ENCODE peak calls at places on chromosomes 5 and 9, in seven cellular contexts. W, V, U, K, M, S and L are unnamed samples.

GRCh38 chr9:83327323-83327722 is 210.9 kb downstream of the FRMD3 start:
- DNase-seq in M (no peak), K (no peak), S (no peak), U (no peak), V (no peak), W (no peak), L (no peak)

GRCh38 chr9:77751341-77752091 is 103.4 kb upstream of the GNA14 start:
- DNase-seq in U (peak), W (no peak), S (no peak), M (no peak), K (peak), V (peak), L (no peak)

GRCh38 chr9:121607434-121608248 is 43.8 kb upstream of the DAB2IP start:
- DNase-seq in S (peak), U (peak), V (no peak), W (no peak), M (no peak), K (no peak), L (no peak)

GRCh38 chr9:100340224-100340623 is 12.5 kb downstream of the TEX10 start:
- DNase-seq in K (no peak), W (no peak), U (no peak), V (no peak), M (no peak), S (no peak), L (no peak)

GRCh38 chr9:27701664-27702063 is 128.4 kb upstream of the C9orf72 start:
- DNase-seq in W (no peak), U (peak), M (no peak), K (no peak), S (no peak), V (peak), L (no peak)

GRCh38 chr5:68243251-68243650 is 27.7 kb downstream of the PIK3R1 start:
- DNase-seq in K (no peak), U (no peak), W (no peak), S (no peak), V (no peak), M (no peak), L (no peak)

GRCh38 chr5:103375863-103376591 is 117.5 kb downstream of the MACIR start:
- DNase-seq in V (no peak), W (no peak), K (no peak), M (no peak), U (peak), S (no peak), L (no peak)

GRCh38 chr9:18611946-18612345 is 138.0 kb downstream of the ADAMTSL1 start:
- DNase-seq in S (no peak), U (no peak), W (no peak), K (no peak), V (peak), M (no peak), L (no peak)

GRCh38 chr5:148482697-148483462 is 99.1 kb downstream of the FBXO38 start:
- DNase-seq in V (peak), S (no peak), U (peak), M (peak), W (peak), K (peak), L (no peak)

GRCh38 chr9:105244274-105244995 is at the start of gene SLC44A1:
- DNase-seq in S (peak), W (peak), V (peak), K (peak), U (peak), M (peak), L (peak)

GRCh38 chr5:150511641-150512367 is 3.9 kb downstream of the NDST1 start:
- DNase-seq in W (no peak), V (no peak), K (peak), M (no peak), S (no peak), U (peak), L (peak)

GRCh38 chr5:169219351-169219750 is 81.6 kb downstream of the SLIT3 start:
- DNase-seq in U (no peak), W (no peak), M (no peak), S (no peak), V (no peak), K (no peak), L (no peak)

GRCh38 chr9:121059998-121060636 is 10.0 kb upstream of the C5 start:
- DNase-seq in W (no peak), V (peak), U (peak), M (peak), K (peak), S (no peak), L (peak)

GRCh38 chr5:148790545-148791333 is 35.7 kb upstream of the ADRB2 start:
- DNase-seq in W (no peak), S (no peak), M (no peak), V (no peak), K (no peak), U (peak), L (peak)

GRCh38 chr5:124881333-124881732 is 134.9 kb upstream of the ZNF608 start:
- DNase-seq in S (no peak), K (peak), V (no peak), M (no peak), U (no peak), W (no peak), L (no peak)

GRCh38 chr5:126809932-126810331 is 33.0 kb downstream of the LMNB1 start:
- DNase-seq in U (no peak), S (no peak), V (no peak), W (no peak), K (no peak), M (no peak), L (no peak)

GRCh38 chr9:108869092-108869725 is 7.1 kb downstream of the ACTL7A start:
- DNase-seq in M (no peak), V (no peak), S (no peak), K (no peak), U (peak), W (no peak), L (no peak)

GRCh38 chr9:130908129-130908877 is 11.7 kb upstream of the QRFP start:
- DNase-seq in K (no peak), W (no peak), S (no peak), V (no peak), U (no peak), M (no peak), L (no peak)

GRCh38 chr9:37036237-37037136 is 2.4 kb upstream of the PAX5 start:
- DNase-seq in W (no peak), M (no peak), U (peak), K (peak), S (no peak), V (no peak), L (no peak)

GRCh38 chr5:81207009-81207408 is 26.1 kb upstream of the CKMT2 start:
- DNase-seq in K (no peak), U (no peak), S (no peak), W (no peak), M (no peak), V (no peak), L (no peak)

GRCh38 chr5:123035950-123036390 is 555 bp downstream of the PPIC start:
- DNase-seq in M (no peak), K (peak), W (no peak), S (peak), V (no peak), U (peak), L (no peak)

GRCh38 chr9:133094842-133095393 is 26.1 kb downstream of the RALGDS start:
- DNase-seq in V (no peak), M (no peak), S (no peak), K (no peak), W (no peak), U (no peak), L (no peak)

GRCh38 chr9:117979914-117980313 is 275.7 kb downstream of the TLR4 start:
- DNase-seq in W (no peak), K (no peak), S (no peak), U (no peak), M (no peak), V (no peak), L (no peak)

GRCh38 chr9:33614001-33614687 is 90.1 kb downstream of the ANKRD18B start:
- DNase-seq in W (no peak), K (no peak), M (no peak), U (no peak), V (no peak), S (no peak), L (no peak)

GRCh38 chr5:57111993-57112392 is 61.9 kb upstream of the GPBP1 start:
- DNase-seq in S (no peak), M (no peak), K (peak), U (no peak), W (no peak), V (no peak), L (no peak)

GRCh38 chr5:1526681-1527131 is 2.9 kb upstream of the LPCAT1 start:
- DNase-seq in U (no peak), K (peak), V (no peak), M (no peak), S (peak), W (no peak), L (no peak)

GRCh38 chr5:34886718-34887117 is 28.6 kb downstream of the RAD1 start:
- DNase-seq in V (no peak), S (no peak), U (no peak), K (no peak), M (no peak), W (no peak), L (no peak)

GRCh38 chr9:133347515-133347984 is 381 bp downstream of the MED22 start:
- DNase-seq in K (peak), S (no peak), V (no peak), U (peak), W (no peak), M (peak), L (no peak)

GRCh38 chr9:23825143-23825531 is 903 bp downstream of the ELAVL2 start:
- DNase-seq in V (no peak), W (no peak), U (no peak), K (no peak), S (no peak), M (no peak), L (no peak)

GRCh38 chr9:109447329-109448076 is 50.6 kb downstream of the PTPN3 start:
- DNase-seq in U (no peak), K (no peak), M (no peak), V (no peak), S (no peak), W (no peak), L (no peak)

GRCh38 chr5:174010365-174010764 is 21.4 kb downstream of the C5orf47 start:
- DNase-seq in K (no peak), U (no peak), M (no peak), W (no peak), V (no peak), S (no peak), L (no peak)
- H3K27ac ChIP-seq in K (no peak), U (no peak), M (no peak), W (no peak), V (no peak), S (no peak), L (no peak)

DNA sequence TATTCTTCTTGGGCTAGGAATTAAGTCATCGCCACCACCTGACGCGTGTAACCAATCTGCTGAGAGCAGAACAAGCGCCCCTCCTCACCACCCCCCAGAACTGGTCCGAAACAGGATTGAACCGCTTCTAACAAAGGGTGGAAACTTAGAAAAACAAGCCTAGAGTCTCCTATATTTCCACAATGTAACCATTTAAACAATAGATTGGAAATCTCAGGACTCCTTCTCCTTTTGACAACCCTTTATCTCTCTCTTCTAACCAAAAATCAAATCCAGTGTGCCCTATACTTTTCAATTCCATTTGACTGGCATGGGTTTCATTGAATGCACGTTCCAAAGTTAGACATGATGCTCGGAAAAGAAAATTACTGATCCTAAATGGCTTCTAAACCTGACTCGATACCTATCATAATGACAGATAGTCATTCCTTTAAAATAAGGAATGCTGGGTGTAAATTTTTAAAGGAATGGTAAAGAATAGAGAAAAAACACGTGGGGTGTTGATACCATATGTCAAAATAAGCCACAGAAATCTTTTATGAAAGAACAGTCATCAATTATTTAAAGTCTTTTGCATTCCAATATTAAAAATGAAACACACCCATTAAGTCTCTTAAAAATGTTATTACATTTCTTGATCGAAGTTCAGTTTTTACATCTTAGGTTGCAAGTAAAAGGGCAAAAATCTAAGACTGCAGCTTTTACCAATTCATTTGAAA is 1.2 kb downstream of the ARRDC3 start:
- DNase-seq in V (no peak), U (peak), S (peak), W (peak), K (peak), M (peak), L (peak)
- H3K27ac ChIP-seq in V (peak), U (peak), S (peak), W (peak), K (peak), M (peak), L (peak)

GRCh38 chr9:92762196-92762595 is 2.4 kb downstream of the BICD2 start:
- DNase-seq in V (no peak), M (no peak), W (no peak), U (no peak), K (no peak), S (no peak), L (no peak)

GRCh38 chr9:92761686-92762085 is 2.9 kb downstream of the BICD2 start:
- DNase-seq in K (no peak), W (no peak), M (no peak), S (no peak), U (no peak), V (no peak), L (no peak)

GRCh38 chr9:92763721-92764380 is 782 bp downstream of the BICD2 start:
- DNase-seq in W (peak), U (no peak), K (no peak), V (no peak), M (peak), S (no peak), L (no peak)

GRCh38 chr9:92764381-92764987 is at the start of gene BICD2:
- DNase-seq in V (no peak), W (no peak), M (no peak), K (no peak), U (no peak), S (no peak), L (no peak)

DNA sequence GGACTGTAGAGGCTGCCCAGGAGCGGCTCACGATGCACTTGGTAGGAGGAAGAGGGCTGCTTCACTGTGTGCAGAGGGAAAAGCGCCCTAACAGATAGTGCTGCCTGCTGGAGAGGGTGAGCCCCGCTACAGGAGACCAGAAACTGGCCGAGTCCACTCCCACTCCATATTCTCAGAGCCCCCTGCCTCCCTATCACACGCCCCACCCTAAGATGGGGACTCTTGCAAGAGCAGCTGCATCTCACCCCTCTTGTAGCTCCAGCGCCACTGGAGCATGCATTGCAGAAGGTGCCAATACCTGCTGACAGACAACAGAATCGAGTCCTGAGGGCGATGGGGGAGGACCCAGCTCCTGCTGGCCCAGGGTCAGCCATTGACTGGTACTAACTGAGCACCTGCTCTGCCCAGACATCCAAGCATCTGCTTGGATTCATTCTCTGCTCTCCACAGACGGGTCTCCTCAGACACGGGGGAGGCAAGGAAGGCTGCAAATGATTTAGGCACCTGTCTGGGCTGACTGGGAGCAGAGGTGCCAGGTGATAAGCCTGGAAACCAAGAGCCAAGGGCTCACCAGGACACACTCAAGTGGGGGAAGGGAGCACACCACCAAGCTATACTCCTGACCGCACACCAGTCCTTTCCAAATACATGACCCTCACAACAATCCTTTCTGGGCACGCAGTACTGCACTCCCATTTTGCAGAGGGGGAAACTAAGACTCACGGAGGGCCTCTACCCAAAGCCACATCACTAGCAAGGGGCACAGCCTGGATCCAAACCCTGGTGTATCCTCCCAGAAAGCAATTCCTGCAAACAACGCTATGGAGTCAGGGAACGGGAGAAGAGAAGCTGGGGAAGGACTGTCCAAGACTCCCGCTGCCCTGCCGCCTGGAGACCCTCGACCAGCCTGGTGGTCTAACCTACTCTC is 1.6 kb downstream of the BICD2 start:
- DNase-seq in V (no peak), W (no peak), M (no peak), U (no peak), S (no peak), K (no peak), L (no peak)
- H3K27ac ChIP-seq in V (no peak), W (no peak), M (no peak), U (no peak), S (no peak), K (peak), L (peak)

GRCh38 chr9:136984464-136985026 is 1.8 kb downstream of the LCNL1 start:
- DNase-seq in V (no peak), S (no peak), U (no peak), W (no peak), K (no peak), M (no peak), L (no peak)
- H3K27ac ChIP-seq in V (no peak), S (no peak), U (no peak), W (peak), K (no peak), M (no peak), L (no peak)

GRCh38 chr9:98087420-98088354 is 31.2 kb downstream of the NANS start:
- DNase-seq in W (no peak), U (no peak), V (no peak), S (no peak), M (peak), K (no peak), L (peak)
- H3K27ac ChIP-seq in W (peak), U (no peak), V (no peak), S (no peak), M (peak), K (no peak), L (no peak)

GRCh38 chr9:14677872-14678271 is 15.4 kb downstream of the ZDHHC21 start:
- DNase-seq in V (no peak), M (no peak), S (no peak), W (no peak), K (no peak), U (no peak), L (no peak)

GRCh38 chr9:14674630-14675029 is 18.6 kb downstream of the ZDHHC21 start:
- DNase-seq in S (no peak), M (no peak), K (no peak), U (no peak), W (no peak), V (no peak), L (no peak)

GRCh38 chr9:14677396-14677795 is 15.8 kb downstream of the ZDHHC21 start:
- DNase-seq in K (no peak), S (no peak), V (no peak), U (no peak), W (no peak), M (no peak), L (no peak)

GRCh38 chr9:14678776-14679175 is 14.5 kb downstream of the ZDHHC21 start:
- DNase-seq in U (no peak), V (no peak), M (no peak), S (no peak), W (no peak), K (no peak), L (no peak)
- H3K27ac ChIP-seq in U (no peak), V (no peak), M (no peak), S (no peak), W (no peak), K (no peak), L (no peak)

GRCh38 chr5:10300246-10300645 is 7.5 kb downstream of the CMBL start:
- DNase-seq in M (no peak), W (no peak), V (no peak), S (no peak), K (no peak), U (no peak), L (no peak)
- H3K27ac ChIP-seq in M (no peak), W (no peak), V (no peak), S (no peak), K (no peak), U (no peak), L (no peak)

GRCh38 chr5:20113031-20113685 is 125.2 kb upstream of the CDH18 start:
- DNase-seq in S (no peak), V (no peak), W (no peak), K (no peak), U (no peak), M (no peak), L (no peak)

GRCh38 chr5:20109326-20109725 is 121.3 kb upstream of the CDH18 start:
- DNase-seq in U (peak), W (no peak), S (no peak), M (no peak), K (no peak), V (no peak), L (no peak)

GRCh38 chr5:20113930-20114329 is 125.9 kb upstream of the CDH18 start:
- DNase-seq in U (no peak), S (no peak), W (no peak), M (no peak), V (no peak), K (no peak), L (no peak)

DNA sequence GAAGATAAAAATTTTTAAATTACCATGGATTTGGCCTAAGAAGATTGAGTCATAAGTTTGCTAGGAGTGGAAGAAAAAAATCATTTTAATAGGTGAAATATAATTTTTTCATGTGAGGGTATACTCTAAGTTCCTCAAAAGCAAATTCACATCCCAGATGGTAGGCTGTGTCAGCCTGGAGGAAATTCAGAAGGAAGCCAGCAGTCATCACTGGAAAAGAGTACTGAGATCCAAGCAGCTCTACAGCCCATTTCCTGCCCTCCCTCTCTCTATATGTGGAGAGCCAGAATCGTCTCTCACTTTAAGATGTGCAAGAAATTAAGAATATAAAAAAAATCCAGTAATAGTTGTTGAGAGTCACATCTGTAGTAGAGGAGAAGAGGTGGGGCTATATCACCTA is 126.5 kb upstream of the CDH18 start:
- DNase-seq in V (no peak), W (no peak), M (no peak), S (no peak), U (no peak), K (no peak), L (no peak)
- H3K27ac ChIP-seq in V (no peak), W (no peak), M (no peak), S (no peak), U (no peak), K (no peak), L (no peak)

DNA sequence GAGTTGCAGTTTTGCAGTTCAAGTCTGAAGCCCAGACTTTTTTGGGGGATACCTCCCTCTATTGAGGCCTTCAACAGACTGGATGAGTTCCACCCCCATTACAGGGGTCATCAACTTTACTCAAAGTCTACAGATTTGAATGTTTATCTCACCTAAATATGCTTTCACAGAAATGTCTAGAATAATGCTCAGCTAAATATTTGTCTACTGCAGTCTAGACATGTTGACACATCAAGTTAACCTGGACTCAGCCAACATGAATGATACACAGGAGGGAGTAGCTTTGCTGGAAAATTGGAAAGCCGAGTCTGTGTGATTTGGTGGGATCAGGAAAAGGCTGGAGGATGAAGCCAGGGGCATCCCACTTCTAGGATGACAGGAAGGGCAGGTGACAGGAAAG is 128.0 kb upstream of the ICE1 start:
- DNase-seq in V (no peak), K (no peak), U (no peak), S (no peak), M (no peak), W (no peak), L (no peak)
- H3K27ac ChIP-seq in V (no peak), K (no peak), U (no peak), S (no peak), M (no peak), W (no peak), L (no peak)